ENCODE peak calls at places on chromosome 2, in eight cellular contexts. A is mammary epithelial cell; L is GM12878; B is PC-3; E is naive thymus-derived CD4-positive, alpha-beta T cell; R is lung; N is adipocyte; I is pancreas. J is an unnamed sample.
A peak's percentile ranks its signal among the peaks of the same experiment; 100 is the strongest.

GRCh38 chr2:223888251-223888650 is 50.9 kb upstream of the AP1S3 start:
- DNase-seq in A (no peak), L (no peak), B (no peak), E (no peak), R (no peak), N (no peak), I (no peak), J (no peak)

GRCh38 chr2:65056990-65057375 is 767 bp downstream of the CEP68 start:
- DNase-seq in A (no peak), L (no peak), B (no peak), E (no peak), R (no peak), N (no peak), I (no peak), J (no peak)

GRCh38 chr2:138291805-138292204 is 209.8 kb upstream of the SPOPL start:
- DNase-seq in A (no peak), L (no peak), B (no peak), E (no peak), R (no peak), N (no peak), I (no peak), J (no peak)

GRCh38 chr2:219178377-219179175 is 501 bp downstream of the RETREG2 start:
- DNase-seq in A (peak; percentile 32), L (no peak), B (peak; percentile 13), E (no peak), R (peak; percentile 55), N (peak; percentile 69), I (peak; percentile 83), J (no peak)

GRCh38 chr2:70303186-70303585 is 1.3 kb upstream of the FAM136A start:
- DNase-seq in A (no peak), L (no peak), B (no peak), E (no peak), R (no peak), N (no peak), I (no peak), J (no peak)

GRCh38 chr2:9229470-9229820 is 22.8 kb downstream of the ASAP2 start:
- DNase-seq in A (no peak), L (no peak), B (no peak), E (no peak), R (no peak), N (no peak), I (no peak), J (no peak)

GRCh38 chr2:215479536-215480240 is 43.8 kb upstream of the FN1 start:
- DNase-seq in A (no peak), L (no peak), B (no peak), E (no peak), R (no peak), N (no peak), I (no peak), J (no peak)

GRCh38 chr2:240229603-240230423 is 89.4 kb upstream of the OTOS start:
- DNase-seq in A (peak; percentile 53), L (no peak), B (peak; percentile 50), E (no peak), R (no peak), N (peak; percentile 47), I (no peak), J (no peak)

GRCh38 chr2:233822781-233823730 is 31.3 kb downstream of the HJURP start:
- DNase-seq in A (no peak), L (no peak), B (no peak), E (no peak), R (no peak), N (no peak), I (peak; percentile 44), J (no peak)

GRCh38 chr2:113966832-113967231 is 76.9 kb downstream of the ACTR3 start:
- DNase-seq in A (no peak), L (no peak), B (peak; percentile 46), E (no peak), R (no peak), N (no peak), I (no peak), J (no peak)

GRCh38 chr2:235852528-235852920 is 315.7 kb downstream of the GBX2 start:
- DNase-seq in A (no peak), L (no peak), B (no peak), E (no peak), R (no peak), N (no peak), I (no peak), J (no peak)

GRCh38 chr2:240392084-240392947 is 43.1 kb upstream of the GPC1 start:
- DNase-seq in A (no peak), L (no peak), B (no peak), E (no peak), R (no peak), N (peak; percentile 43), I (peak; percentile 49), J (no peak)

GRCh38 chr2:35081001-35081628 is 1274.5 kb upstream of the CRIM1 start:
- DNase-seq in A (no peak), L (no peak), B (peak; percentile 53), E (no peak), R (no peak), N (no peak), I (no peak), J (no peak)

GRCh38 chr2:216802516-216803265 is 57.2 kb downstream of the TNP1 start:
- DNase-seq in A (no peak), L (no peak), B (no peak), E (no peak), R (no peak), N (no peak), I (no peak), J (no peak)

GRCh38 chr2:168635065-168635577 is 167.3 kb upstream of the NOSTRIN start:
- DNase-seq in A (no peak), L (no peak), B (no peak), E (no peak), R (peak; percentile 77), N (peak; percentile 55), I (no peak), J (peak; percentile 55)

GRCh38 chr2:231821908-231822307 is 35.7 kb downstream of the COPS7B start:
- DNase-seq in A (no peak), L (no peak), B (no peak), E (no peak), R (no peak), N (no peak), I (no peak), J (no peak)
- H3K36me3 ChIP-seq in A (no peaks in the 10 kb centered on the region), L (no peaks in the 10 kb centered on the region), B (no peaks in the 10 kb centered on the region), E (no peaks in the 10 kb centered on the region), R (no peaks in the 10 kb centered on the region), N (no peaks in the 10 kb centered on the region), I (no peaks in the 10 kb centered on the region), J (no peaks in the 10 kb centered on the region)

GRCh38 chr2:98551316-98551715 is 57.0 kb downstream of the COA5 start:
- DNase-seq in A (no peak), L (no peak), B (no peak), E (peak; percentile 64), R (no peak), N (no peak), I (no peak), J (no peak)
- H3K36me3 ChIP-seq in A (peaks cover 2% of the 10 kb centered on the region), L (peaks cover 54% of the 10 kb centered on the region), B (peaks cover 2% of the 10 kb centered on the region), E (peaks cover 93% of the 10 kb centered on the region), R (peaks cover 61% of the 10 kb centered on the region), N (peaks cover 50% of the 10 kb centered on the region), I (no peaks in the 10 kb centered on the region), J (peaks cover 17% of the 10 kb centered on the region)

GRCh38 chr2:27042159-27042661 is 9.3 kb upstream of the AGBL5 start:
- DNase-seq in A (no peak), L (peak; percentile 69), B (no peak), E (no peak), R (no peak), N (peak; percentile 18), I (no peak), J (no peak)

GRCh38 chr2:27041708-27042107 is 8.9 kb downstream of the TMEM214 start:
- DNase-seq in A (no peak), L (no peak), B (no peak), E (no peak), R (no peak), N (no peak), I (no peak), J (peak; percentile 23)

GRCh38 chr2:27040282-27040681 is 7.5 kb downstream of the TMEM214 start:
- DNase-seq in A (no peak), L (no peak), B (no peak), E (no peak), R (no peak), N (no peak), I (no peak), J (no peak)

GRCh38 chr2:27039871-27040270 is 7.1 kb downstream of the TMEM214 start:
- DNase-seq in A (no peak), L (no peak), B (no peak), E (no peak), R (no peak), N (no peak), I (no peak), J (no peak)

DNA sequence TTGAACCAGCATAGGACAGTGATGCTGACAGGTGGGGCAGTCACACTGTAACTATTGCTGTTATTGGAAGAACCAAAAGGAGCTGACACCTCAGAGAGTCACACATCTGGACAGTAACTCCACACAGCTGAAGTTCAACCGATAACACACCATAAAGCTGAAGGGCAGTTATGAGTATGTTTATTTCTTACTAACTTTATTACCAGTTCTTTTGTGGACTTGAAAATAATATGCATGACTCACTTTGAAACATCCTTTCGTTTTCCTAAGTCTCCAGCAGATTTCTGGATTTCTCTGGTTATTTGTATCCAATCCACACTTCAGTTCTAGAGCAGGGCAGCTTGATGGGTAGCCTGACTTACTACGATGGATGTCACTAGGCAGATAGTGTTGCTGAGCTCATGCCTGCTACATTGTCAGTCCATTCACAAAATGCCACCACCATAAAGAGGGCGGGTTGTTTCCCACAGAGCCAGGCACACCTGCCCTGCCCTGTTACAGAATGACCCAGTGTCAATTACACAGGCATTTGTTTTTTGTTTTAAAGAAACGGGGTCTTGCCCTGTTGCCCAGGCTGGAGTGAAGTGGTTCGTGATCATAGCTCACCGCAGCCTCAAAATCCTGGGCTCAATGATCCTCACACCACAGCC is 8.4 kb upstream of the AGBL5 start:
- DNase-seq in A (no peak), L (no peak), B (no peak), E (no peak), R (no peak), N (no peak), I (no peak), J (no peak)
- H3K36me3 ChIP-seq in A (peaks cover 20% of the 10 kb centered on the region), L (peaks cover 27% of the 10 kb centered on the region), B (peaks cover 30% of the 10 kb centered on the region), E (peaks cover 37% of the 10 kb centered on the region), R (peaks cover 36% of the 10 kb centered on the region), N (peaks cover 47% of the 10 kb centered on the region), I (peaks cover 22% of the 10 kb centered on the region), J (peaks cover 31% of the 10 kb centered on the region)

GRCh38 chr2:38685116-38685735 is 19.3 kb downstream of the GALM start:
- DNase-seq in A (no peak), L (no peak), B (peak; percentile 92), E (no peak), R (no peak), N (no peak), I (no peak), J (no peak)

GRCh38 chr2:38676681-38677080 is 10.8 kb downstream of the GALM start:
- DNase-seq in A (no peak), L (no peak), B (no peak), E (no peak), R (no peak), N (no peak), I (no peak), J (no peak)

GRCh38 chr2:38683766-38684165 is 17.9 kb downstream of the GALM start:
- DNase-seq in A (no peak), L (no peak), B (no peak), E (no peak), R (no peak), N (no peak), I (no peak), J (no peak)

GRCh38 chr2:38682008-38682575 is 16.2 kb downstream of the GALM start:
- DNase-seq in A (no peak), L (no peak), B (no peak), E (no peak), R (no peak), N (no peak), I (no peak), J (no peak)
- H3K36me3 ChIP-seq in A (no peaks in the 10 kb centered on the region), L (no peaks in the 10 kb centered on the region), B (peaks cover 22% of the 10 kb centered on the region), E (peaks cover 37% of the 10 kb centered on the region), R (peaks cover 11% of the 10 kb centered on the region), N (peaks cover 23% of the 10 kb centered on the region), I (peaks cover 3% of the 10 kb centered on the region), J (no peaks in the 10 kb centered on the region)